ENCODE peak calls at places on chromosomes 3 and 15, in eight cellular contexts. K, Y, D, Z, J, R, U and V are unnamed samples.

GRCh38 chr15:101138086-101138660 is 113.7 kb downstream of the CHSY1 start:
- DNase-seq in D (no peak), Y (no peak), R (no peak), Z (no peak), K (no peak), J (no peak), U (no peak), V (no peak)

GRCh38 chr3:171393032-171393744 is 67.0 kb downstream of the TNIK start:
- DNase-seq in Y (no peak), Z (peak; percentile 19), U (no peak), D (no peak), J (no peak), K (no peak), R (no peak), V (no peak)

GRCh38 chr15:63474810-63475316 is 29.5 kb upstream of the USP3 start:
- DNase-seq in Y (no peak), R (no peak), Z (no peak), K (no peak), J (peak; percentile 67), U (no peak), D (no peak), V (no peak)

GRCh38 chr15:66827698-66828055 is 125.6 kb downstream of the SMAD6 start:
- DNase-seq in K (no peak), Y (no peak), R (no peak), Z (no peak), U (no peak), J (no peak), D (no peak), V (no peak)

GRCh38 chr3:178195824-178196223 is 340.4 kb upstream of the KCNMB2 start:
- DNase-seq in K (no peak), D (no peak), U (no peak), J (no peak), R (no peak), Y (no peak), Z (no peak), V (no peak)

GRCh38 chr15:79294075-79294474 is 11.6 kb downstream of the ANKRD34C start:
- DNase-seq in Y (no peak), J (no peak), R (no peak), U (no peak), K (no peak), D (no peak), Z (no peak), V (no peak)

GRCh38 chr3:156307704-156308103 is 187.3 kb downstream of the KCNAB1 start:
- DNase-seq in J (peak; percentile 50), Y (peak; percentile 41), K (no peak), D (peak; percentile 48), Z (no peak), R (no peak), U (no peak), V (no peak)

GRCh38 chr3:13233487-13234154 is 160.4 kb upstream of the IQSEC1 start:
- DNase-seq in J (no peak), R (no peak), K (no peak), Z (no peak), D (no peak), Y (no peak), U (no peak), V (no peak)

GRCh38 chr3:24343084-24343783 is 151.4 kb downstream of the THRB start:
- DNase-seq in K (no peak), D (no peak), U (no peak), J (no peak), Y (no peak), R (no peak), Z (no peak), V (no peak)

GRCh38 chr3:69016901-69017300 is 3.4 kb upstream of the EOGT start:
- DNase-seq in J (no peak), R (no peak), D (no peak), K (no peak), U (no peak), Z (no peak), Y (no peak), V (no peak)

GRCh38 chr3:157159037-157159761 is 748 bp downstream of the CCNL1 start:
- DNase-seq in U (no peak), Z (no peak), Y (no peak), J (peak; percentile 79), D (peak; percentile 74), K (no peak), R (peak; percentile 96), V (no peak)

GRCh38 chr15:80404057-80404718 is at the start of gene ARNT2:
- DNase-seq in Z (no peak), U (no peak), J (no peak), D (peak; percentile 64), K (peak; percentile 56), R (peak; percentile 89), Y (no peak), V (peak; percentile 50)

GRCh38 chr15:101530224-101530958 is 40.9 kb upstream of the PCSK6 start:
- DNase-seq in Z (no peak), D (no peak), U (no peak), R (no peak), J (peak; percentile 27), Y (no peak), K (no peak), V (peak; percentile 79)

GRCh38 chr15:41690636-41691035 is 30.4 kb downstream of the MGA start:
- DNase-seq in K (no peak), R (no peak), U (no peak), J (no peak), Y (no peak), D (no peak), Z (no peak), V (no peak)

GRCh38 chr3:43632269-43632733 is 10.5 kb upstream of the ANO10 start:
- DNase-seq in J (no peak), R (no peak), U (peak; percentile 35), Z (no peak), K (no peak), Y (no peak), D (no peak), V (no peak)

GRCh38 chr3:157475921-157476395 is 27.3 kb downstream of the VEPH1 start:
- DNase-seq in U (no peak), Z (no peak), K (no peak), D (no peak), J (no peak), Y (no peak), R (no peak), V (no peak)

GRCh38 chr3:49593046-49593445 is 38.8 kb downstream of the BSN start:
- DNase-seq in D (no peak), Y (no peak), K (no peak), J (no peak), U (no peak), R (no peak), Z (no peak), V (no peak)

GRCh38 chr15:37045859-37046318 is 54.5 kb downstream of the MEIS2 start:
- DNase-seq in Y (no peak), R (no peak), K (no peak), Z (peak; percentile 50), J (no peak), D (no peak), U (no peak), V (no peak)

GRCh38 chr3:46664188-46664970 is 29.1 kb downstream of the ALS2CL start:
- DNase-seq in D (no peak), U (no peak), Z (no peak), R (no peak), J (no peak), Y (no peak), K (no peak), V (no peak)

GRCh38 chr15:48182749-48183148 is 4.7 kb upstream of the MYEF2 start:
- DNase-seq in U (no peak), K (no peak), R (no peak), Z (no peak), Y (no peak), J (no peak), D (no peak), V (no peak)

GRCh38 chr3:144229237-144229830 is 257.7 kb downstream of the DIPK2A start:
- DNase-seq in J (no peak), D (no peak), R (no peak), Z (no peak), U (no peak), Y (no peak), K (no peak), V (no peak)

GRCh38 chr15:82749951-82750830 is 40.5 kb upstream of the AP3B2 start:
- DNase-seq in D (peak; percentile 88), K (peak; percentile 96), Y (peak; percentile 73), U (peak; percentile 80), Z (peak; percentile 77), R (peak; percentile 89), J (peak; percentile 93), V (peak; percentile 96)
- TF ChIP-seq POLR2A in D (peak; percentile 72), K (peak; percentile 93), Y (peak; percentile 73), U (peak; percentile 97), Z (peak; percentile 47), R (no peak), J (peak; percentile 76), V (peak; percentile 56)

GRCh38 chr15:29870495-29871151 is 48.4 kb upstream of the TJP1 start:
- DNase-seq in J (no peak), K (no peak), D (peak; percentile 64), Y (no peak), Z (no peak), U (no peak), R (peak; percentile 26), V (no peak)
- H3K4me3 ChIP-seq in J (no peak overlapping the region), K (no peak overlapping the region), D (peak overlapping the region; percentile 1), Y (no peak overlapping the region), Z (no peak overlapping the region), U (no peak overlapping the region), R (no peak overlapping the region), V (no peak overlapping the region)

GRCh38 chr3:192092388-192093005 is 631.5 kb downstream of the PYDC2 start:
- DNase-seq in K (no peak), D (no peak), Z (no peak), Y (no peak), U (no peak), J (no peak), R (no peak), V (no peak)

GRCh38 chr3:192091831-192092230 is 630.9 kb downstream of the PYDC2 start:
- DNase-seq in Y (no peak), J (no peak), R (no peak), D (no peak), K (no peak), Z (no peak), U (no peak), V (no peak)

GRCh38 chr3:192090586-192090985 is 629.6 kb downstream of the PYDC2 start:
- DNase-seq in Y (no peak), J (no peak), U (no peak), K (no peak), R (no peak), D (no peak), Z (no peak), V (no peak)
- TF ChIP-seq EP300 in Y (no peak), J (no peak), U (no peak), K (no peak), R (no peak), D (no peak), Z (no peak), V (no peak)

DNA sequence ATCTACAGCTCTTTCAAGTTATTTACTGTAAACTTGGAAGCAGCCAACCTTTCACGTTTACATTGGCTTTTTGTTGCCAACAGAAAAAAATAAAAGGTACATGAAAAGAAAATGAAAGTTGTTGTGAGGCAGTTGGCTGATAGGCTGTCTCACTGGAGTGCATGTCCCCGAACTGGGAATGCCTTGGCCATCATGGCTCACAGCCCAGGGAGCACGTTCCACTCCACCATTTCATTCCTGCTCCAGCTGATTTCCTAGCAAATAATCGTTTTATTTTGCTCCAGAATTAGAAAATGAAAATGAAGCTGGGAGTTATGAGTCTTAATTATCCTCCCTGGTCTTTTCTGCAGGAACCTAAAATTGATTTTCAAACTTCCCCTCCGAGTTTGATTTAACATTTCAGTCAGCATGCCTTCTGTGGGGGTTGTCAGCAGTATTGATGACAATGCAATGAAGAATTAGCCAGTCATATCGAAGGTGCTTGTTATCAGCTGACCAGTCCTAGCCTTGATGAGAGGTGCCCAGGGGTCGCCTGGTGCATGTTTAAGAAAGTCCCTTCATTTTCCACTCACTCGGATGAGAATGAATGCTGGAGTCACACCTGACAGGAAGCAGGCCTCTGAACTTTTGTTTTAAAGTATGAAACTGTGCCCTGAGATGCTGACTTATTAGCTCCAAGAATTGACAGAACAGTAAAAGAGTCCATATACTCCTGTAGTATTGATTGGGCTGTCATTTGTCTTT is 293.7 kb upstream of the TRIM42 start:
- DNase-seq in J (no peak), D (peak; percentile 45), Z (no peak), U (no peak), Y (no peak), R (no peak), K (no peak), V (peak; percentile 62)
- TF ChIP-seq POLR2A in J (no peak), D (no peak), Z (no peak), U (no peak), Y (no peak), R (no peak), K (no peak), V (no peak)